ENCODE peak calls at places on chromosomes 7 and 10, in eight cellular contexts. One of them, this sample, is unnamed.

GRCh38 chr7:124088590-124088989 is 55.7 kb upstream of the TMEM229A start:
- DNase-seq in epithelial cell of esophagus: peak; percentile 31
- DNase-seq in RWPE1: no peak
- DNase-seq in cardiac fibroblast: peak; percentile 13
- DNase-seq in HFFc6: no peak
- DNase-seq in MM.1S: no peak
- DNase-seq in NB4: no peak
- DNase-seq in lower leg skin: no peak
- DNase-seq in this sample: no peak

GRCh38 chr10:79237801-79238520 is 109.3 kb upstream of the PPIF start:
- DNase-seq in lower leg skin: no peak
- DNase-seq in MM.1S: no peak
- DNase-seq in cardiac fibroblast: no peak
- DNase-seq in NB4: no peak
- DNase-seq in RWPE1: peak; percentile 64
- DNase-seq in HFFc6: no peak
- DNase-seq in epithelial cell of esophagus: peak; percentile 71
- DNase-seq in this sample: no peak

GRCh38 chr10:80462277-80462985 is 8.3 kb downstream of the TSPAN14 start:
- DNase-seq in epithelial cell of esophagus: no peak
- DNase-seq in RWPE1: no peak
- DNase-seq in HFFc6: no peak
- DNase-seq in NB4: no peak
- DNase-seq in MM.1S: no peak
- DNase-seq in lower leg skin: no peak
- DNase-seq in cardiac fibroblast: peak; percentile 73
- DNase-seq in this sample: no peak

GRCh38 chr10:116159197-116159596 is 113.8 kb downstream of the GFRA1 start:
- DNase-seq in MM.1S: no peak
- DNase-seq in NB4: no peak
- DNase-seq in cardiac fibroblast: no peak
- DNase-seq in lower leg skin: no peak
- DNase-seq in RWPE1: no peak
- DNase-seq in epithelial cell of esophagus: no peak
- DNase-seq in HFFc6: no peak
- DNase-seq in this sample: no peak

GRCh38 chr10:81472927-81473470 is 402.0 kb upstream of the NRG3 start:
- DNase-seq in lower leg skin: no peak
- DNase-seq in NB4: no peak
- DNase-seq in MM.1S: no peak
- DNase-seq in epithelial cell of esophagus: no peak
- DNase-seq in RWPE1: no peak
- DNase-seq in HFFc6: no peak
- DNase-seq in cardiac fibroblast: no peak
- DNase-seq in this sample: no peak

GRCh38 chr10:26355241-26355640 is 82.9 kb upstream of the APBB1IP start:
- DNase-seq in cardiac fibroblast: no peak
- DNase-seq in MM.1S: no peak
- DNase-seq in HFFc6: no peak
- DNase-seq in RWPE1: no peak
- DNase-seq in NB4: no peak
- DNase-seq in lower leg skin: no peak
- DNase-seq in epithelial cell of esophagus: no peak
- DNase-seq in this sample: no peak

GRCh38 chr7:53656881-53657280 is 621.4 kb downstream of the POM121L12 start:
- DNase-seq in epithelial cell of esophagus: peak; percentile 87
- DNase-seq in lower leg skin: no peak
- DNase-seq in RWPE1: no peak
- DNase-seq in MM.1S: no peak
- DNase-seq in cardiac fibroblast: no peak
- DNase-seq in HFFc6: no peak
- DNase-seq in NB4: no peak
- DNase-seq in this sample: no peak

GRCh38 chr10:78543749-78544446 is 510.2 kb downstream of the RPS24 start:
- DNase-seq in cardiac fibroblast: peak; percentile 51
- DNase-seq in epithelial cell of esophagus: no peak
- DNase-seq in MM.1S: no peak
- DNase-seq in lower leg skin: peak; percentile 95
- DNase-seq in NB4: no peak
- DNase-seq in HFFc6: peak; percentile 20
- DNase-seq in RWPE1: no peak
- DNase-seq in this sample: no peak

GRCh38 chr7:24756989-24757798 is at the start of gene GSDME:
- DNase-seq in epithelial cell of esophagus: peak; percentile 77
- DNase-seq in cardiac fibroblast: peak; percentile 62
- DNase-seq in lower leg skin: peak; percentile 93
- DNase-seq in HFFc6: peak; percentile 48
- DNase-seq in RWPE1: peak; percentile 76
- DNase-seq in NB4: peak; percentile 51
- DNase-seq in MM.1S: peak; percentile 62
- DNase-seq in this sample: peak; percentile 87

GRCh38 chr7:4021413-4021812 is 660.7 kb upstream of the FOXK1 start:
- DNase-seq in RWPE1: no peak
- DNase-seq in cardiac fibroblast: no peak
- DNase-seq in lower leg skin: peak; percentile 14
- DNase-seq in HFFc6: no peak
- DNase-seq in epithelial cell of esophagus: no peak
- DNase-seq in NB4: no peak
- DNase-seq in MM.1S: no peak
- DNase-seq in this sample: no peak

DNA sequence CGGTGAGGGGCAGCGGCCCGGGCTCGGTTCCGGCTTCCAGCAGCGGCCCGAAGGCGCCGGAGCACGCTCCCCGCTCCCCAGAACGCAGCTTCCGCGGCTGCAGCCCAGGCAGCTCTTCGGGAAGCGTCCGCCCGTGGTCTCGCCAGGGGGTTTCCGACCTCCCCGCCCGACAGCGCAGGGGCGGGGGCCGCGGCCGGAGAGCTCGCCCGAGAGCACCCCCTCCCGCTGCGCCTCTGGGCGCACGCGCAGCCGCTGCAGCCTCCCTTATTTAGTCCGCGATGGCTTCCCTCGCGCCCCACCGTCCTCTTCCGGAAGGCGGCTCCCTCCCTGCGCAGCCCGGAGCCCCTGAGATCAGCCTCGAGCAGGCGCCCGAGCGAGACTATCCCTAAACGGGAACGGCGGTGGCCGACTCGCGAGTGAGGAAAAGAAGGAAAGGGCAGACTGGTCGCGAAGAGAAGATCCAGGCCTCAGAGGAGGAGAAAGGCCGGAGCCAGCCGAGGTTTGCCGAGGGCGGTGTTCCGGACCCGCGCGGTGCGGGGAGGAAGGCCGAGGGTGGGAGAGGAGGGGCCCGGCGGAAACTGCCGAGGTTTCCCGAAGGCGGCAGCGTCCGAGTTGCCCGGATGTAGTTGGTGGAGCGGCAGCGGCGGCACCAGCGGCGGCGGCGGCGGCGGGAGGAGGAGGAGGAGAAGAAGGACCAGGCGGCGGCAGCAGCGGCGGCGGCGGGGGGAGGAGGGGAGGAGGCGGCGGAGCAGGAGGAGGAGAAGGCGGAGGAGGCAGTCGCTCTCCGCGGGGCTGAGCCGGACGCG is at the start of gene WAC:
- DNase-seq in RWPE1: peak; percentile 92
- DNase-seq in MM.1S: peak; percentile 94
- DNase-seq in HFFc6: peak; percentile 89
- DNase-seq in epithelial cell of esophagus: peak; percentile 94
- DNase-seq in lower leg skin: peak; percentile 99
- DNase-seq in NB4: peak; percentile 90
- DNase-seq in cardiac fibroblast: peak; percentile 94
- DNase-seq in this sample: peak; percentile 95
- TF ChIP-seq CTCF in RWPE1: no peak
- TF ChIP-seq CTCF in MM.1S: no peak
- TF ChIP-seq CTCF in HFFc6: peak; percentile 6
- TF ChIP-seq CTCF in epithelial cell of esophagus: no peak
- TF ChIP-seq CTCF in lower leg skin: no peak
- TF ChIP-seq CTCF in NB4: no peak
- TF ChIP-seq CTCF in cardiac fibroblast: no peak
- TF ChIP-seq CTCF in this sample: peak; percentile 14

GRCh38 chr10:125344573-125345121 is 184.3 kb upstream of the CTBP2 start:
- DNase-seq in NB4: no peak
- DNase-seq in MM.1S: no peak
- DNase-seq in RWPE1: no peak
- DNase-seq in cardiac fibroblast: no peak
- DNase-seq in epithelial cell of esophagus: no peak
- DNase-seq in lower leg skin: no peak
- DNase-seq in HFFc6: no peak
- DNase-seq in this sample: peak; percentile 16
- TF ChIP-seq CTCF in NB4: no peak
- TF ChIP-seq CTCF in MM.1S: no peak
- TF ChIP-seq CTCF in RWPE1: no peak
- TF ChIP-seq CTCF in cardiac fibroblast: no peak
- TF ChIP-seq CTCF in epithelial cell of esophagus: no peak
- TF ChIP-seq CTCF in lower leg skin: no peak
- TF ChIP-seq CTCF in HFFc6: no peak
- TF ChIP-seq CTCF in this sample: no peak

DNA sequence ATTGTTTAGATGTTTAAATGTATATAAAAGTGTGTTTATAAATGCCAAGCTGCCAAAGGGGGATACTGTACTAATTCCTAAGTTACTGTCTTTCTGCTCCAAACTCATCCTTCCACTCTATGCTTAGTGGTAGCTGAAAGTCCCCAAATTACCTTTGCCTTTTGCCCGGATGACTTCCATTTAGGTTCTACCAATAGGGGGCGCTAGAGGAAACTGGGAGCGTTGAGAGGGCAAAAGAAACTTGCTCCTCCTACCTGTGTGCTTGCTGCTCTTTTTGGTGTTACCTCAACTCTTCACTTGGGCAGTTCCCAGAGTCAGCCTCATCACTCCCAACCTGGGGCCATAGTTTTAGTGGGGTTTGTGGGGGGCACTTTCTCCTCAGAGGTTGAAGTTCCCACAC is 5.9 kb upstream of the OR2A25 start:
- DNase-seq in lower leg skin: no peak
- DNase-seq in cardiac fibroblast: no peak
- DNase-seq in MM.1S: no peak
- DNase-seq in HFFc6: no peak
- DNase-seq in epithelial cell of esophagus: no peak
- DNase-seq in RWPE1: no peak
- DNase-seq in NB4: peak; percentile 18
- DNase-seq in this sample: no peak
- TF ChIP-seq CTCF in lower leg skin: no peak
- TF ChIP-seq CTCF in cardiac fibroblast: peak; percentile 27
- TF ChIP-seq CTCF in MM.1S: peak; percentile 51
- TF ChIP-seq CTCF in HFFc6: peak; percentile 13
- TF ChIP-seq CTCF in epithelial cell of esophagus: peak; percentile 29
- TF ChIP-seq CTCF in RWPE1: peak; percentile 11
- TF ChIP-seq CTCF in NB4: peak; percentile 50
- TF ChIP-seq CTCF in this sample: peak; percentile 32

DNA sequence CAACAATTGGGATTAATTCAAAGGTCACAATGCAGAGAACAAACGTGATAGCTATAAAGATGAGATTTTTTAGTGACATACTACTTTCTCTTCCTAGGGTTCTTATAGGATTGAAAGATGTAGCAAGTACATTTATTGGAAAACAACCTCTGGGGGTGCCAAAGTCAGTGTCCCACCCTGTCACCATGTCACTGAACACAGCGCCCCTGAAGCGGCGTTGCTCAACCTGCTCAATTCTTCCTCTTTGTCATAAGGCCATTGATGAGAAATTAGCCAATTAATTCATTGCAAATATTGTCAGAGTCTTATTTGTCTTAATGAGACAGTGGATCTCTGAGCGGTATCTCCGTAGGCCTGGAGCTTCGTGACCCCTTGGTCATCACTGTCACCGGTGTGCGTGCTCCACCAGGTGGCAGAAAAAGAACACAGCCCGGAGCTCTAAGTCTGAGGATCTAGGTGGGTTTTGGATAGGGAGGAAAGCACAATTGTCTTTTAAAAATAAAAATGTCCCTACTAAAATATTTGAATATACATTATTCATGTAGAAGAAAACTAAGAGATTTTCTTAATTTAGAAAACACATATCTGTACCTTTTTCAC is 362.6 kb downstream of the PAXIP1 start:
- DNase-seq in cardiac fibroblast: no peak
- DNase-seq in MM.1S: peak; percentile 38
- DNase-seq in HFFc6: no peak
- DNase-seq in epithelial cell of esophagus: no peak
- DNase-seq in RWPE1: no peak
- DNase-seq in NB4: peak; percentile 25
- DNase-seq in lower leg skin: no peak
- DNase-seq in this sample: no peak
- TF ChIP-seq CTCF in cardiac fibroblast: no peak
- TF ChIP-seq CTCF in MM.1S: peak; percentile 43
- TF ChIP-seq CTCF in HFFc6: no peak
- TF ChIP-seq CTCF in epithelial cell of esophagus: no peak
- TF ChIP-seq CTCF in RWPE1: no peak
- TF ChIP-seq CTCF in NB4: peak; percentile 38
- TF ChIP-seq CTCF in lower leg skin: no peak
- TF ChIP-seq CTCF in this sample: no peak

GRCh38 chr10:108544500-108545120 is 1378.7 kb downstream of the XPNPEP1 start:
- DNase-seq in lower leg skin: peak; percentile 87
- DNase-seq in epithelial cell of esophagus: peak; percentile 69
- DNase-seq in cardiac fibroblast: peak; percentile 59
- DNase-seq in MM.1S: peak; percentile 63
- DNase-seq in RWPE1: peak; percentile 15
- DNase-seq in NB4: peak; percentile 66
- DNase-seq in HFFc6: peak; percentile 45
- DNase-seq in this sample: peak; percentile 7
- TF ChIP-seq CTCF in lower leg skin: no peak
- TF ChIP-seq CTCF in epithelial cell of esophagus: peak; percentile 97
- TF ChIP-seq CTCF in cardiac fibroblast: peak; percentile 96
- TF ChIP-seq CTCF in MM.1S: peak; percentile 54
- TF ChIP-seq CTCF in RWPE1: peak; percentile 89
- TF ChIP-seq CTCF in NB4: peak; percentile 95
- TF ChIP-seq CTCF in HFFc6: peak; percentile 88
- TF ChIP-seq CTCF in this sample: peak; percentile 95

This sample was measured in GM13977.